ENCODE peak calls at places on chromosomes 12 and 14, in five cellular contexts. T is tibial artery, M is fibroblast of the aortic adventitia, B is cardiac fibroblast, D is left lung. I is an unnamed sample.
A peak's percentile ranks its signal among the peaks of the same experiment; 100 is the strongest.

GRCh38 chr14:103398427-103399195 is 13.4 kb downstream of the MARK3 start:
- DNase-seq in T (no peak), M (peak; percentile 67), B (peak; percentile 61), D (no peak), I (no peak)

GRCh38 chr12:75364918-75365317 is 26.0 kb upstream of the GLIPR1L2 start:
- DNase-seq in T (no peak), M (peak; percentile 66), B (peak; percentile 34), D (no peak), I (peak; percentile 63)

GRCh38 chr12:71958056-71958455 is 19.4 kb downstream of the TPH2 start:
- DNase-seq in T (no peak), M (peak; percentile 10), B (peak; percentile 14), D (no peak), I (no peak)

GRCh38 chr12:50353869-50354593 is 42.4 kb downstream of the FAM186A start:
- DNase-seq in T (no peak), M (peak; percentile 40), B (peak; percentile 12), D (no peak), I (no peak)

GRCh38 chr12:15854916-15855315 is 27.3 kb upstream of the STRAP start:
- DNase-seq in T (no peak), M (no peak), B (no peak), D (no peak), I (no peak)

GRCh38 chr12:23729354-23729753 is 220.1 kb downstream of the SOX5 start:
- DNase-seq in T (no peak), M (peak; percentile 35), B (peak; percentile 36), D (no peak), I (no peak)

GRCh38 chr12:62799126-62799736 is 135.7 kb downstream of the PPM1H start:
- DNase-seq in T (no peak), M (peak; percentile 85), B (peak; percentile 84), D (no peak), I (no peak)

GRCh38 chr12:5904441-5904840 is 40.6 kb downstream of the ANO2 start:
- DNase-seq in T (peak; percentile 55), M (no peak), B (no peak), D (no peak), I (no peak)

GRCh38 chr12:62758216-62758615 is 176.7 kb downstream of the PPM1H start:
- DNase-seq in T (no peak), M (peak; percentile 55), B (peak; percentile 51), D (no peak), I (no peak)

GRCh38 chr12:94938583-94938982 is 64.9 kb downstream of the NDUFA12 start:
- DNase-seq in T (no peak), M (no peak), B (no peak), D (no peak), I (no peak)

GRCh38 chr12:94372379-94372930 is 87.2 kb downstream of the CEP83 start:
- DNase-seq in T (no peak), M (no peak), B (no peak), D (no peak), I (no peak)

GRCh38 chr12:9651265-9651729 is 18.2 kb upstream of the CLEC2D start:
- DNase-seq in T (no peak), M (peak; percentile 44), B (peak; percentile 81), D (no peak), I (peak; percentile 62)

GRCh38 chr14:103649001-103649400 is 20.0 kb downstream of the KLC1 start:
- DNase-seq in T (no peak), M (no peak), B (no peak), D (no peak), I (no peak)

GRCh38 chr12:102811125-102811737 is 105.8 kb downstream of the PAH start:
- DNase-seq in T (no peak), M (no peak), B (peak; percentile 7), D (no peak), I (no peak)
- TF ChIP-seq CTCF in T (peak; percentile 13), M (no peak), B (peak; percentile 13), D (peak; percentile 11), I (no peak)

DNA sequence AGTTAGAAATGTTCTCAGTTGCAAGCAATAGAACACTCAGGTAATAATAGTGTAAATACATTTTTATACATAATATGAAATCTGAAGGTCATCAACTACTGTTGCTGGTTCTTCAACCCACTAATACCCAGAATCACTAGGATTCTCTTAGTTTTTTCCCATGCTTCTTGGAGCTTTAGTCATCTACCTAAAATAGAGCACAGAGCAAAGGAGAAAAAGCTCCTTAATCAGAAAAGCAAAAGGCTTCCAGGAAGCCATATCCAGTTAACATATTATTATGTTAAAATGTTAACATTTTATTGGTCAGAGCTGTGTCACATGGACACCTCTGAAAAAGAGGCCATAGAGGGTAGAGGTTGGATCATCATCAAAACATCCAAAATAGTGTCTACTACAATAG is 57.0 kb downstream of the CCER1 start:
- DNase-seq in T (no peak), M (no peak), B (peak; percentile 14), D (no peak), I (no peak)
- H3K4me3 ChIP-seq in T (no peak overlapping the region), M (no peak overlapping the region), B (no peak overlapping the region), D (no peak overlapping the region), I (no peak overlapping the region)

GRCh38 chr12:117168976-117169375 is 21.3 kb downstream of the FBXO21 start:
- DNase-seq in T (no peak), M (no peak), B (no peak), D (no peak), I (no peak)

GRCh38 chr12:117172168-117172567 is 18.1 kb downstream of the FBXO21 start:
- DNase-seq in T (no peak), M (no peak), B (no peak), D (no peak), I (no peak)

GRCh38 chr12:117167769-117168168 is 22.5 kb downstream of the FBXO21 start:
- DNase-seq in T (no peak), M (no peak), B (no peak), D (no peak), I (no peak)

GRCh38 chr12:117171499-117172162 is 18.6 kb downstream of the FBXO21 start:
- DNase-seq in T (no peak), M (no peak), B (no peak), D (no peak), I (no peak)

DNA sequence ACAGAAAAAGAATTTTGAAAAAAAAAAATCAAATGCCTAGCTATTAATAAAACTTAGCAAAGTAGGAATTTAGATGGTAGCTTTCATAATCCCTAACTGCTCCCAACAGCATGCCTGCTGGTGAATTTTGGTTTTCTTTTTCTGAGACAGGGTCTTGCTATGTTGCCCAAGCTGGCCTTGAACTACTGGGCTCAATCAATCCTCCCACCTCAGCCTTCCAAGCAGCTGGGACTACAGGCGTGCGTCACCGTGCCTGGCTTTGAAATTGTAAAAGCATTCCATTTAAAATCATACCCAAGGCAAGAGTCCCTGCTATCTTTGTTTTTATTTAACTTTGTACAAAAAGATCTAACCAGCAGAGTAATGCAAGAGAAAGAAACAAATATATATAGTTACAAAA is 20.7 kb downstream of the FBXO21 start:
- DNase-seq in T (no peak), M (no peak), B (no peak), D (no peak), I (no peak)
- TF ChIP-seq CTCF in T (no peak), M (no peak), B (no peak), D (no peak), I (no peak)

GRCh38 chr12:126581655-126582054 is 1516.4 kb downstream of the AACS start:
- DNase-seq in T (no peak), M (no peak), B (no peak), D (no peak), I (no peak)
- H3K4me3 ChIP-seq in T (no peak overlapping the region), M (no peak overlapping the region), B (no peak overlapping the region), D (no peak overlapping the region), I (no peak overlapping the region)

GRCh38 chr14:69259531-69260245 is at the start of gene GALNT16:
- DNase-seq in T (no peak), M (no peak), B (peak; percentile 22), D (no peak), I (no peak)
- TF ChIP-seq CTCF in T (peak; percentile 21), M (peak; percentile 29), B (no peak), D (no peak), I (peak; percentile 15)

DNA sequence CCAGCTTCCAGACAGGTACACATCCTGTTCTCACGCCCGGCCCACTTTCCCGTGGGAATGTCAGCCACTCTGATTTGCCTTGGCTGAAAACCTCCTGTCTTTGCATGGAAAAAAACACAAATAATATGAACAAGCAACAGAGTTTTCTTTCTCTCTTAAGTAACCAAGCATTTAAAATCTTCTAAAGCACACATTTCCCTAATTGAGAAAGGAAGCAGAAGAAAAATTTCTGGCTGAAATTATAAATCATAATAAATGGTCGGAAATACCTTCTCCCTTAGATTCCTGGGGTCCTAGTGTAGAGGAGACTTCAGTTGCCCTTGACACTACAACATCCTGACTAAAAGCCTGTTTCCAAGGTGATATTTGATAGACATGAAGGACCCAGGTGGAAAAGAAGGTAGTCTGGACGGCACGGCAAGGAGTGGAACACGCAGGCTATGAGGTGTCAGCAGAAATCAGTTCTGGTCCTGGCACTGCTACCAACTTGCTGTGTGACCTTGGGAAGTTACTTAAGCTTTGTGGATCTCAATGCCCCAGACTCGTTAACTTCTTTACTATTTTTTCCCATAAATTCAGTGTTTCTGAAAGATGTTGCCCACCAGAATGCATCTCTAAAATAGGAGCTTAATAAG is 37.0 kb upstream of the BCL2L14 start:
- DNase-seq in T (no peak), M (no peak), B (no peak), D (no peak), I (no peak)
- H3K4me3 ChIP-seq in T (peak overlapping the region; percentile 61), M (no peak overlapping the region), B (no peak overlapping the region), D (peak overlapping the region; percentile 30), I (no peak overlapping the region)

GRCh38 chr14:32913725-32914124 is 25.0 kb upstream of the NPAS3 start:
- DNase-seq in T (no peak), M (no peak), B (peak; percentile 21), D (no peak), I (no peak)
- TF ChIP-seq CTCF in T (no peak), M (peak; percentile 13), B (peak; percentile 37), D (no peak), I (peak; percentile 18)

GRCh38 chr12:32502693-32503510 is 103.5 kb downstream of the FGD4 start:
- DNase-seq in T (no peak), M (peak; percentile 80), B (peak; percentile 91), D (no peak), I (peak; percentile 61)

GRCh38 chr12:32499048-32499447 is 99.7 kb downstream of the FGD4 start:
- DNase-seq in T (no peak), M (no peak), B (no peak), D (no peak), I (no peak)

GRCh38 chr12:32504626-32505025 is 105.3 kb downstream of the FGD4 start:
- DNase-seq in T (no peak), M (no peak), B (no peak), D (no peak), I (no peak)

GRCh38 chr12:32505067-32505466 is 105.7 kb downstream of the FGD4 start:
- DNase-seq in T (no peak), M (no peak), B (no peak), D (no peak), I (no peak)

DNA sequence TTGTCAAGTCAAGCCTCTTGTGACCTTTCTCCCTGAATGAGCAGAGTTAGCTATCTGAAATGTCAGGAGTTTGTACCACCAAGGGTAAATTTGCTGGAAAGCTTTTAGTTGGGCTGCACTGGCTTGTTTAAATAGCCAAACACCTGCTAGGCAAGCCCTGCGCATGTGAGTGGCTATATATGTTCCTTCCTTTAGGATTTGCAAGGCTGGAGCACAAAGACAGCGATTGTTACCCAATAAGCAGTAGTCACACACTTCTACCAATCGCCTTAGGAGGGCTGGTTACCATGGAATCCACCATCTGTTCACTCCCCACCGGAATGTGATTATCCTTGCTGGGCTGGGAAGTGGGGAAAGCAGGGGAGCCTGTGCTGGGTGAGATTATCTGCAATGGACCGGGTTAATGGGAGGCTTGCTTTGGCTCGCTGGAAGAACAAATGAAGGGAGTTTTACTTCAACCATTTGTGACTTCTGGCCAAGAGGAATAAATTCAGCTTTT is 102.5 kb downstream of the FGD4 start:
- DNase-seq in T (no peak), M (peak; percentile 51), B (peak; percentile 81), D (no peak), I (peak; percentile 39)
- H3K4me3 ChIP-seq in T (no peak overlapping the region), M (no peak overlapping the region), B (no peak overlapping the region), D (no peak overlapping the region), I (no peak overlapping the region)